ENCODE peak calls at places on chromosomes 12 and 14, in four cellular contexts. L, B, V and P are unnamed samples.

GRCh38 chr14:24441904-24442239 is 704 bp downstream of the SDR39U1 start:
- DNase-seq in V (no peak), L (no peak), B (peak; percentile 52), P (no peak)

GRCh38 chr12:1474567-1475153 is 119.7 kb downstream of the FBXL14 start:
- DNase-seq in V (no peak), B (peak; percentile 97), L (peak; percentile 25), P (no peak)

GRCh38 chr12:89861086-89861485 is 152.4 kb upstream of the ATP2B1 start:
- DNase-seq in L (no peak), V (no peak), B (peak; percentile 26), P (no peak)

GRCh38 chr14:23696706-23697239 is 60.6 kb downstream of the DHRS2 start:
- DNase-seq in B (no peak), L (no peak), V (no peak), P (peak; percentile 26)

GRCh38 chr14:59055439-59056045 is 132.9 kb upstream of the DAAM1 start:
- DNase-seq in B (peak; percentile 72), L (peak; percentile 64), V (no peak), P (peak; percentile 44)

GRCh38 chr12:95863337-95863736 is 4.6 kb downstream of the SNRPF start:
- DNase-seq in B (no peak), L (no peak), V (no peak), P (no peak)

GRCh38 chr12:76545486-76545885 is 14.1 kb downstream of the OSBPL8 start:
- DNase-seq in B (no peak), V (no peak), L (no peak), P (no peak)

GRCh38 chr12:54050479-54050805 is 3.2 kb upstream of the HOXC4 start:
- DNase-seq in B (no peak), V (no peak), L (no peak), P (no peak)

GRCh38 chr12:18358930-18359329 is 97.6 kb downstream of the PIK3C2G start:
- DNase-seq in L (no peak), B (no peak), V (no peak), P (no peak)

GRCh38 chr14:30706704-30707103 is 84.6 kb downstream of the SCFD1 start:
- DNase-seq in L (no peak), B (no peak), V (no peak), P (no peak)

GRCh38 chr14:48253020-48253419 is 577.6 kb upstream of the MDGA2 start:
- DNase-seq in L (no peak), B (no peak), V (no peak), P (no peak)

GRCh38 chr12:1080520-1081223 is 89.6 kb downstream of the ERC1 start:
- DNase-seq in B (no peak), L (no peak), V (no peak), P (no peak)

GRCh38 chr12:131867891-131868675 is 26.3 kb upstream of the ULK1 start:
- DNase-seq in V (peak; percentile 53), B (no peak), L (no peak), P (no peak)

GRCh38 chr12:42235426-42235825 is 2.6 kb downstream of the YAF2 start:
- DNase-seq in L (no peak), B (no peak), V (no peak), P (peak; percentile 75)

GRCh38 chr12:42236017-42236416 is 2.0 kb downstream of the YAF2 start:
- DNase-seq in V (no peak), B (no peak), L (no peak), P (no peak)

GRCh38 chr12:42237052-42237852 is 796 bp downstream of the YAF2 start:
- DNase-seq in B (peak; percentile 75), V (peak; percentile 86), L (peak; percentile 91), P (peak; percentile 83)

GRCh38 chr12:42237853-42238239 is 202 bp downstream of the YAF2 start:
- DNase-seq in B (no peak), L (no peak), V (no peak), P (no peak)

GRCh38 chr12:42234970-42235369 is 3.1 kb downstream of the YAF2 start:
- DNase-seq in B (peak; percentile 19), L (no peak), V (no peak), P (peak; percentile 27)
- H3K27ac ChIP-seq in B (no peak overlapping the region), L (no peak overlapping the region), V (no peak overlapping the region), P (peak overlapping the region; percentile 75)

GRCh38 chr14:70292716-70293115 is 66.8 kb downstream of the COX16 start:
- DNase-seq in L (no peak), B (no peak), V (no peak), P (no peak)

DNA sequence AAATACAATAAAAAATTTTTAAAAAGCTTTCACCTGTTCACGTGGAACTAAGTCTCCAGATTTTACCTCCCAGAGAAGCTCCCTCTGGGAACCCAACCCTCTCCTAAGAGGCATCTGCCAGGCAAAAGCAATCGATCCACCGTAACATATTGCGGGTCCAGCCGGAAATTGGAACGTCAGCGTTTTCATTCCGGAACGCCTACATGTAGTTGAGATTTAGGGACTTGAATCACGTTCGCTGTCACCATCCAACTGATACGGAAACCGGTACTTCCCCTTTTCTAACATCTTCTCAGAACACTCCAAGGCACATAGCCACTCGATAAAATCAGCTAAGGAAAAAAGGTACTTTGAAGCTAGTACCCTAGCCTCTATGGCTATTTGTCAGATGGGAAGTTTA is 70.3 kb downstream of the COX16 start:
- DNase-seq in V (no peak), B (no peak), L (no peak), P (no peak)
- H3K4me1 ChIP-seq in V (no peaks in the 10 kb centered on the region), B (no peaks in the 10 kb centered on the region), L (no peaks in the 10 kb centered on the region), P (no peaks in the 10 kb centered on the region)

GRCh38 chr14:75431011-75431410 is 3.2 kb downstream of the JDP2 start:
- DNase-seq in L (no peak), B (no peak), V (no peak), P (no peak)
- H3K27ac ChIP-seq in L (peak overlapping the region; percentile 45), B (no peak overlapping the region), V (no peak overlapping the region), P (no peak overlapping the region)

DNA sequence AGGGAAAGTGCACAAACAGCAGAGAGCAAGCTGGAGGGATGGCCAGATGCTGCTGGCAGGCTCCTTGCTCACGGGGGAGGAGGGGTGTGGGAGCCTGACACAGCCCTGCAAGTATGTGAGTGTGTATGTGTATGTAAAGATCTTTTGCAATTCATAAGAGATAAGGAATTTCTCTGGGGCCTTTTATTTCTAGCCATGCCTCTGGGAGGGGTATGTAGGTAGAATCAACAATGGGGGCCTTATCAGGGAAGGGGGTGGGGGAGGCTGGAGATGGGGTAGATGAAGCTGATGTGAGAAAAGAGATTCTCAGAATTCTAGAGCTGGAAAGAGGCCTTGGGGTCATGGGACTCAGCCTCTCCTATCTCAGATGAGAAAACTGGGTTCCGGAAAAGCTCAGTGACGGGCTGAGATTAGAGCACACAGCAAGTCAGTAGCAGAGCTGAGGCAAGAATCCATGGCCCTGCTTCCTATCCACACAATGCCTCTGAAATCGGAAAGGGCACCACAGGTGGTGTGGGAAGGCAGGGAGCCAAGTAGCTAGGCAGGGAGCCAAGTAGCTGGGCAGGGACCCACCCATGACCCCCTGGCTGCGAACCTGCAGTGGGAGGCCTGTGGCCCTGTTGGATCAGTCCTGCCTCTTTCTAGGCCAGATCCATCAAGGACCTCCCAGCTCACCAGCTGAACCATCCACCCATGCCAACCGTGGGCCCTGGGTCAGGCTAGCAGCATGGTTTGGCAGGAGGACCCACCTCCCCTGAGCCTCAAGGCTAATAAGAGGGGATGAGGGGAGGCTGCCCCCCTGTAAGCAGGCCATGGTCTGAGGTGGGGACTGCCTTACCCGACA is 54.7 kb downstream of the PLEKHG3 start:
- DNase-seq in L (peak; percentile 89), V (no peak), B (peak; percentile 97), P (peak; percentile 65)
- H3K4me1 ChIP-seq in L (peaks cover 77% of the 10 kb centered on the region), V (no peaks in the 10 kb centered on the region), B (peaks cover 45% of the 10 kb centered on the region), P (peaks cover 55% of the 10 kb centered on the region)

DNA sequence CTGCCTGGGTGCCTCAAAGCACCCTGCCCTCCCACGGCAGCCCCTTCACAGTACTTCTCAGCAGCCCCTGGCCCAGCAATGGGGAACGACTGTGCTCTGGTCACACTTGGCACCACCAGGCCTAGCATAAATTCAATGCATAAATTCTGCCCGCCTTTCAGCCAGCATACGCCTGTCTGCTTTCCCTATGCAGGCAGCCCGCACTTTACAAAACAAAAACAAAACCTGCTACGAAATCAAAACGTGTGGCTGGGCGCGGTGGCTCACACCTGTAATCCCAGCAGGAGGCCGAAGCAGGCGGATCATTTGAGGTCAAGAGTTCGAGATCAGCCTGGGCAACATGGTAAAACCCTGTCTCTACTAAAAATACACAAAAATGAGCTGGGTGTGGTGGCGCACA is 33.5 kb downstream of the SNRNP35 start:
- DNase-seq in L (no peak), V (no peak), B (no peak), P (no peak)
- H3K27ac ChIP-seq in L (no peak overlapping the region), V (no peak overlapping the region), B (no peak overlapping the region), P (no peak overlapping the region)

GRCh38 chr14:105224845-105225585 is 23.3 kb upstream of the BTBD6 start:
- DNase-seq in L (no peak), B (no peak), V (no peak), P (no peak)
- H3K4me1 ChIP-seq in L (no peaks in the 10 kb centered on the region), B (peaks cover 2% of the 10 kb centered on the region), V (no peaks in the 10 kb centered on the region), P (no peaks in the 10 kb centered on the region)

GRCh38 chr12:104201238-104202001 is 14.2 kb upstream of the TXNRD1 start:
- DNase-seq in V (no peak), B (peak; percentile 72), L (peak; percentile 58), P (peak; percentile 52)
- H3K27ac ChIP-seq in V (no peak overlapping the region), B (no peak overlapping the region), L (no peak overlapping the region), P (no peak overlapping the region)

GRCh38 chr14:92559486-92559885 is 45.9 kb downstream of the RIN3 start:
- DNase-seq in L (no peak), V (no peak), B (no peak), P (no peak)
- H3K4me1 ChIP-seq in L (no peaks in the 10 kb centered on the region), V (peaks cover 3% of the 10 kb centered on the region), B (peaks cover 8% of the 10 kb centered on the region), P (peaks cover 30% of the 10 kb centered on the region)

DNA sequence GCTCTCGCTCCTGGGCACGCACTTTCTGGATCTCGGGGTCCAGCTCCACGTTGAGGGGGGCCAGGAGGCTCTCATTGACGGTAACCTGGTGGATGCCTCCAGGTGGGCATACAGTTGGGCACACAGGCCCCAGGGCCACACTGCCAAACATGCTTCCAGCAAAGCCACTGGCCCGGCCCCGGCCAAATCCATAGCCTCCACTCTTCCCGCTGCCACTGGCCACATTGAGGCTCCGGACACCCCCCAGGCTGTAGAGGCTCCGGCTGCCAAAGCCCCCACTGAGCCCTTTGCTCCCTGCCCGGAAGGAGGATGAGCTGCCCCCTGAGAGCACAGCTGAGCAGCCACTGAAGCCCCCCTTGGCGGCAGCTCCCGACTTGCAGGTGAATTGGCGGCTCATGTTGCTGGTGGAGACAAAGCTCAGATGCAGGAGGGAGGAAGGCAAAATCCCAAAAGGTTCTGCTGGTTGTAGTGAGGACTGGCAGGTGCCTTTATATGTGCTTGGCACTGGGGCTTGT is at the start of gene KRT71:
- DNase-seq in B (no peak), V (peak; percentile 36), L (no peak), P (no peak)
- H3K27ac ChIP-seq in B (no peak within 1 kb of the TSS), V (no peak within 1 kb of the TSS), L (peak within 1 kb of the TSS; percentile 29), P (no peak within 1 kb of the TSS)

GRCh38 chr12:25251749-25252148 is 1.0 kb upstream of the KRAS start:
- DNase-seq in L (no peak), V (no peak), B (no peak), P (no peak)
- H3K4me1 ChIP-seq in L (peaks cover 34% of the 10 kb centered on the region), V (peaks cover 2% of the 10 kb centered on the region), B (peaks cover 5% of the 10 kb centered on the region), P (peaks cover 11% of the 10 kb centered on the region)